ENCODE peak calls at places on chromosomes 11 and 22, in four cellular contexts. T, M, S and K are unnamed samples.
A peak's percentile ranks its signal among the peaks of the same experiment; 100 is the strongest.

GRCh38 chr11:35649984-35650383 is 12.6 kb upstream of the TRIM44 start:
- DNase-seq in M (peak; percentile 63), S (no peak), T (no peak), K (no peak)

GRCh38 chr11:107563702-107564101 is 1.8 kb downstream of the ALKBH8 start:
- DNase-seq in T (no peak), S (peak; percentile 51), M (peak; percentile 47), K (no peak)

GRCh38 chr11:68120212-68121066 is 749 bp downstream of the CHKA start:
- DNase-seq in S (peak; percentile 80), T (no peak), M (no peak), K (no peak)

GRCh38 chr11:85685131-85685819 is 720 bp downstream of the CCDC89 start:
- DNase-seq in S (peak; percentile 26), T (no peak), M (no peak), K (no peak)

GRCh38 chr11:95485115-95485900 is 254.3 kb upstream of the SESN3 start:
- DNase-seq in S (no peak), M (peak; percentile 97), T (no peak), K (no peak)

GRCh38 chr22:29635734-29636357 is 32.4 kb downstream of the NF2 start:
- DNase-seq in T (no peak), S (peak; percentile 61), M (peak; percentile 65), K (no peak)

GRCh38 chr11:34408580-34409172 is 30.1 kb upstream of the CAT start:
- DNase-seq in S (no peak), M (no peak), T (no peak), K (no peak)

GRCh38 chr11:8262552-8263108 is 1.0 kb downstream of the LMO1 start:
- DNase-seq in S (peak; percentile 90), T (no peak), M (peak; percentile 21), K (no peak)

GRCh38 chr11:100151944-100152343 is 535.1 kb upstream of the ARHGAP42 start:
- DNase-seq in T (no peak), M (peak; percentile 22), S (no peak), K (no peak)

GRCh38 chr11:3148990-3149851 is 15.9 kb downstream of the OSBPL5 start:
- DNase-seq in S (peak; percentile 36), M (no peak), T (no peak), K (no peak)

GRCh38 chr11:30016588-30017363 is at the start of gene KCNA4:
- DNase-seq in M (no peak), S (peak; percentile 76), T (no peak), K (no peak)

GRCh38 chr11:129637473-129637872 is 178.2 kb upstream of the TMEM45B start:
- DNase-seq in T (no peak), M (peak; percentile 91), S (no peak), K (no peak)

GRCh38 chr22:26952654-26953379 is 295.4 kb downstream of the MIAT start:
- DNase-seq in M (no peak), T (no peak), S (no peak), K (no peak)
- H3K4me3 ChIP-seq in M (no peak overlapping the region), T (no peak overlapping the region), S (no peak overlapping the region), K (no peak overlapping the region)

GRCh38 chr22:47125603-47126002 is 363.2 kb downstream of the TBC1D22A start:
- DNase-seq in S (no peak), T (no peak), M (no peak), K (no peak)
- TF ChIP-seq CTCF in S (peak; percentile 32), T (no peak), M (no peak), K (no peak)

GRCh38 chr22:19110064-19110458 is 12.2 kb downstream of the DGCR2 start:
- DNase-seq in M (no peak), T (no peak), S (no peak), K (no peak)

GRCh38 chr22:19108807-19109197 is 13.4 kb downstream of the DGCR2 start:
- DNase-seq in M (peak; percentile 71), T (no peak), S (no peak), K (no peak)

GRCh38 chr22:19107730-19108074 is 14.5 kb downstream of the DGCR2 start:
- DNase-seq in S (no peak), T (no peak), M (no peak), K (no peak)

GRCh38 chr22:19111140-19111539 is 11.1 kb downstream of the DGCR2 start:
- DNase-seq in M (no peak), T (no peak), S (no peak), K (no peak)

GRCh38 chr22:19109198-19110063 is 12.8 kb downstream of the DGCR2 start:
- DNase-seq in T (no peak), S (no peak), M (peak; percentile 92), K (no peak)
- H3K4me3 ChIP-seq in T (no peak overlapping the region), S (no peak overlapping the region), M (no peak overlapping the region), K (no peak overlapping the region)

GRCh38 chr11:126990716-126991480 is 9.7 kb downstream of the KIRREL3 start:
- DNase-seq in T (no peak), S (no peak), M (no peak), K (no peak)
- TF ChIP-seq CTCF in T (no peak), S (peak; percentile 1), M (no peak), K (no peak)

GRCh38 chr11:72971611-72972010 is 157.4 kb downstream of the ATG16L2 start:
- DNase-seq in T (no peak), M (no peak), S (no peak), K (no peak)
- H3K4me3 ChIP-seq in T (no peak overlapping the region), M (no peak overlapping the region), S (no peak overlapping the region), K (no peak overlapping the region)